ENCODE peak calls at places on chromosome 11, in eight cellular contexts. Y is endothelial cell; U is Kasumi-1; I is activated CD4-positive, alpha-beta T cell treated with anti-CD3 and anti-CD28 coated beads for 24 hours; A is esophagus muscularis mucosa; K is iPS-NIHi11; J is AG09309; M is right cardiac atrium. N is an unnamed sample.

GRCh38 chr11:114017723-114018122 is 41.8 kb upstream of the ZBTB16 start:
- DNase-seq in Y (no peak), U (no peak), I (no peak), A (no peak), K (no peak), J (no peak), M (no peak), N (no peak)

GRCh38 chr11:128734439-128735224 is 40.8 kb downstream of the FLI1 start:
- DNase-seq in Y (no peak), U (no peak), I (no peak), A (no peak), K (no peak), J (no peak), M (peak), N (no peak)

GRCh38 chr11:113874920-113875413 is 405 bp downstream of the USP28 start:
- DNase-seq in Y (no peak), U (peak), I (peak), A (no peak), K (no peak), J (no peak), M (no peak), N (no peak)

GRCh38 chr11:10233581-10233980 is 60.4 kb downstream of the SBF2 start:
- DNase-seq in Y (no peak), U (no peak), I (no peak), A (no peak), K (no peak), J (peak), M (no peak), N (no peak)

GRCh38 chr11:27995082-27995481 is 112.9 kb downstream of the KIF18A start:
- DNase-seq in Y (no peak), U (no peak), I (no peak), A (no peak), K (no peak), J (peak), M (no peak), N (no peak)

GRCh38 chr11:1234054-1234720 is 11.3 kb downstream of the MUC5B start:
- DNase-seq in Y (peak), U (no peak), I (no peak), A (no peak), K (peak), J (no peak), M (peak), N (no peak)

GRCh38 chr11:3231851-3232744 is at the start of gene MRGPRE:
- DNase-seq in Y (no peak), U (no peak), I (no peak), A (no peak), K (no peak), J (no peak), M (peak), N (no peak)

GRCh38 chr11:1195690-1196515 is 27.0 kb upstream of the MUC5B start:
- DNase-seq in Y (no peak), U (no peak), I (no peak), A (no peak), K (peak), J (no peak), M (no peak), N (no peak)